ENCODE peak calls at places on chromosome 17, in eight cellular contexts. C, V, X, T, Q, R, Z and A are unnamed samples.

GRCh38 chr17:83119987-83120864 is 40.8 kb downstream of the METRNL start:
- DNase-seq in C (no peak), Q (no peak), R (no peak), V (no peak), X (no peak), T (peak; percentile 20), Z (no peak), A (no peak)

GRCh38 chr17:7436556-7437368 is 1.5 kb downstream of the TMEM102 start:
- DNase-seq in T (peak; percentile 80), Z (peak; percentile 86), X (peak; percentile 83), R (peak; percentile 93), C (peak; percentile 80), V (no peak), Q (peak; percentile 70), A (peak; percentile 80)

GRCh38 chr17:4565209-4566141 is 5.1 kb upstream of the GGT6 start:
- DNase-seq in R (peak; percentile 90), T (peak; percentile 51), C (peak; percentile 78), Z (peak; percentile 82), Q (peak; percentile 68), V (peak; percentile 42), X (peak; percentile 45), A (peak; percentile 82)

GRCh38 chr17:61007980-61008379 is 330.3 kb downstream of the BCAS3 start:
- DNase-seq in T (no peak), Q (peak; percentile 15), C (no peak), Z (no peak), R (no peak), X (no peak), V (no peak), A (peak; percentile 41)

GRCh38 chr17:66783656-66784381 is 51.1 kb upstream of the CACNG5 start:
- DNase-seq in Z (no peak), T (no peak), X (no peak), R (no peak), C (no peak), Q (no peak), V (no peak), A (no peak)

GRCh38 chr17:1820518-1821252 is 9.0 kb downstream of the SMYD4 start:
- DNase-seq in X (no peak), Q (no peak), R (no peak), Z (no peak), T (no peak), V (no peak), C (no peak), A (no peak)

GRCh38 chr17:49230636-49231562 is at the start of gene PHOSPHO1:
- DNase-seq in Q (peak; percentile 88), T (peak; percentile 87), Z (peak; percentile 83), R (peak; percentile 93), C (peak; percentile 99), V (peak; percentile 97), X (peak; percentile 89), A (peak; percentile 83)

GRCh38 chr17:72460711-72461110 is 339.9 kb downstream of the SOX9 start:
- DNase-seq in Q (no peak), X (no peak), T (no peak), V (no peak), C (no peak), Z (peak; percentile 24), R (no peak), A (no peak)

GRCh38 chr17:81414751-81415516 is 19.7 kb downstream of the BAHCC1 start:
- DNase-seq in X (no peak), C (no peak), R (no peak), Z (no peak), T (no peak), V (no peak), Q (no peak), A (no peak)

GRCh38 chr17:6479626-6480324 is 35.5 kb downstream of the PIMREG start:
- DNase-seq in V (no peak), Z (no peak), X (no peak), Q (no peak), T (no peak), R (no peak), C (no peak), A (no peak)

GRCh38 chr17:45775576-45776011 is 8.5 kb upstream of the CRHR1 start:
- DNase-seq in Z (peak; percentile 79), T (peak; percentile 56), X (no peak), R (no peak), V (no peak), Q (peak; percentile 31), C (peak; percentile 86), A (no peak)

GRCh38 chr17:27217631-27218030 is 76.3 kb upstream of the WSB1 start:
- DNase-seq in T (no peak), Q (no peak), Z (no peak), V (no peak), R (no peak), C (no peak), X (no peak), A (no peak)

GRCh38 chr17:56777859-56778258 is 55.9 kb downstream of the C17orf67 start:
- DNase-seq in R (peak; percentile 85), C (no peak), V (no peak), Z (no peak), Q (no peak), X (no peak), T (no peak), A (no peak)

GRCh38 chr17:14308636-14308964 is 7.7 kb downstream of the HS3ST3B1 start:
- DNase-seq in R (peak; percentile 26), C (no peak), Q (no peak), V (no peak), Z (no peak), T (no peak), X (no peak), A (no peak)

DNA sequence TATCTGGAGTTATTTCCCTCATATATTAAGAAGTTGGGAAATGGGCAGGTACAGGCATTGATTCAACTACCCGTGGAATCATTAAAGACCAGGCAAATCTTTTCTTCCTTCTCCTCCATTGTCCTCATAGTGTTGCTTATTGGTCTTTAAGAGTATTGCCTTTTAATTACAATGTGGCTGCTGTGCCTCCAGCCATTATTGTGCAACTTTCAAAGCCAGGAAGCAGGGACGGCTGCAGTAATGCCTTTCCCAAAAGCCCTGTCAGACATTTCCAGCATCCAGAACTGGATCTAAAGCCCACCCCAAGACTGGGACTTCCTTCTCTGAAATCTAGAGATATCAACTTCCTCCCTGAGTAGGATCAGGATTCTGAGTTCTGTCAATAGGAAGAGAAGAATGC is 42.3 kb upstream of the MED9 start:
- DNase-seq in T (no peak), Z (no peak), X (no peak), V (no peak), R (no peak), Q (no peak), C (no peak), A (no peak)
- H3K4me1 ChIP-seq in T (no peaks in the 10 kb centered on the region), Z (no peaks in the 10 kb centered on the region), X (peaks cover 2% of the 10 kb centered on the region), V (no peaks in the 10 kb centered on the region), R (peaks cover 15% of the 10 kb centered on the region), Q (no peaks in the 10 kb centered on the region), C (no peaks in the 10 kb centered on the region), A (no peaks in the 10 kb centered on the region)

GRCh38 chr17:35239823-35240222 is 3.0 kb upstream of the SLFN5 start:
- DNase-seq in C (no peak), Q (no peak), R (peak; percentile 21), T (no peak), X (no peak), Z (no peak), V (no peak), A (no peak)

GRCh38 chr17:35235917-35236316 is 7.0 kb upstream of the SLFN5 start:
- DNase-seq in Q (no peak), C (no peak), X (no peak), V (no peak), T (no peak), Z (no peak), R (no peak), A (no peak)

GRCh38 chr17:35238817-35239216 is 4.1 kb upstream of the SLFN5 start:
- DNase-seq in Q (no peak), T (no peak), V (no peak), Z (no peak), R (peak; percentile 89), X (no peak), C (no peak), A (no peak)

GRCh38 chr17:35236821-35237220 is 6.1 kb upstream of the SLFN5 start:
- DNase-seq in T (no peak), X (no peak), R (peak; percentile 46), C (no peak), Z (no peak), Q (no peak), V (no peak), A (no peak)

DNA sequence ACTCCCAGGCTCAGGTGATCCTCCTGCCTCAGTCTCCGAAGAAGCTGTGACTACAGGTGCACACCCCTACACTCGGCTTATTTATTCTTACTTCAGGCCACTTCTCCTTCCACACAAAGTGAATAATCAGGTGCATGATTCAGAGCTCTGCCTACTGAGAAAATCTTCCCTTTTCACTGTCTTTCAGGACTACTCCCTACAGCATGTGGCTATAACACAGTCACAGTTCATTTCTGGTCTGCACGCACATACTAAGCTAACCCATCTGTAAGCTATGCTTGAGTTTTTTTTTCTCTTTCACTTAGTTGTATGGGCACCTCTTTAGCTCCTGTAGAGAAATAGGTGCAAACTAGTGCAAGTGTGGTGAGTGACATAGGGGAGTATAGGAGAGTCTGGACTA is 7.6 kb upstream of the SLFN5 start:
- DNase-seq in V (no peak), R (no peak), X (no peak), C (no peak), T (no peak), Z (no peak), Q (no peak), A (no peak)
- H3K4me1 ChIP-seq in V (no peaks in the 10 kb centered on the region), R (peaks cover 18% of the 10 kb centered on the region), X (peaks cover 75% of the 10 kb centered on the region), C (no peaks in the 10 kb centered on the region), T (no peaks in the 10 kb centered on the region), Z (no peaks in the 10 kb centered on the region), Q (no peaks in the 10 kb centered on the region), A (no peaks in the 10 kb centered on the region)

GRCh38 chr17:19249681-19250080 is 12.5 kb downstream of the EPN2 start:
- DNase-seq in C (no peak), Z (no peak), X (no peak), V (no peak), T (no peak), Q (peak; percentile 64), R (peak; percentile 32), A (no peak)
- H3K4me1 ChIP-seq in C (peaks cover 29% of the 10 kb centered on the region), Z (peaks cover 14% of the 10 kb centered on the region), X (no peaks in the 10 kb centered on the region), V (peaks cover 12% of the 10 kb centered on the region), T (peaks cover 94% of the 10 kb centered on the region), Q (peaks cover 62% of the 10 kb centered on the region), R (peaks cover 41% of the 10 kb centered on the region), A (no peaks in the 10 kb centered on the region)

DNA sequence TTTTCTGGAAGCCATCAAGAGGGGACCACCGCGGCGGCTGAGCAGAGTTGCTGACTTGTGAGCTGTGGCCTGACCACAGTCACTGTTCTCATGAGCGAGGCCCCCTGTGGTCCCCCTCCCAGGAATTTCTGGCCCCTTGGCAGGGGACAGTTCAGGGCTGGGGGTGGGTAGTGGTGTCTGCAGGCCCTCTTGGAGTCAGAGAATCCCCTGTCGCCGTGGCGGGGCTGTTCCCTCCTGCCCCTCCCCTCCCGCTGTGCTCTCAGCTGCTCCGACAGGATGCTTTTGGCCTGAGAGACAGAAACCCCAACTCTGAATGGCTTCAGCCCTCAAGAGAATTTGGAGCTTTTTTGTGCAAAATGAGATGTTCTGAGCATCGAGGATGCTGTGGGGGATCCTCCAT is 292.0 kb downstream of the SEC14L1 start:
- DNase-seq in X (no peak), V (no peak), T (no peak), C (no peak), Z (no peak), Q (no peak), R (no peak), A (no peak)
- H3K4me1 ChIP-seq in X (peaks cover 83% of the 10 kb centered on the region), V (peaks cover 67% of the 10 kb centered on the region), T (peaks cover 98% of the 10 kb centered on the region), C (peaks cover 87% of the 10 kb centered on the region), Z (peaks cover 69% of the 10 kb centered on the region), Q (peaks cover 85% of the 10 kb centered on the region), R (peaks cover 60% of the 10 kb centered on the region), A (peaks cover 27% of the 10 kb centered on the region)